ENCODE peak calls at places on chromosomes 12 and 14, in eight cellular contexts. J is BE2C; T is HCEC 1CT; I is EL; O is MCF 10A; F is NCI-H1092; Y is T-helper 17 cell; N is CD8-positive, alpha-beta memory T cell. B is an unnamed sample.

GRCh38 chr14:23548351-23549318 is 2.9 kb downstream of the ZFHX2 start:
- DNase-seq in J (no peak), T (no peak), I (peak), O (no peak), F (no peak), Y (no peak), N (no peak), B (no peak)

GRCh38 chr14:35682802-35683201 is 126.3 kb downstream of the RALGAPA1 start:
- DNase-seq in J (no peak), T (no peak), I (no peak), O (no peak), F (no peak), Y (no peak), N (no peak), B (peak)

GRCh38 chr12:6867407-6868210 is at the start of gene TPI1:
- DNase-seq in J (peak), T (peak), I (peak), O (peak), F (peak), Y (peak), N (peak), B (peak)

GRCh38 chr14:22752422-22752821 is 14.1 kb upstream of the OXA1L start:
- DNase-seq in J (no peak), T (no peak), I (no peak), O (no peak), F (no peak), Y (no peak), N (no peak), B (no peak)

GRCh38 chr12:10140001-10140400 is 10.0 kb upstream of the CLEC7A start:
- DNase-seq in J (no peak), T (peak), I (peak), O (peak), F (no peak), Y (no peak), N (peak), B (peak)

GRCh38 chr12:103956515-103957027 is 9.1 kb upstream of the TDG start:
- DNase-seq in J (no peak), T (no peak), I (no peak), O (no peak), F (no peak), Y (no peak), N (no peak), B (no peak)

GRCh38 chr14:80150301-80150700 is 61.0 kb downstream of the DIO2 start:
- DNase-seq in J (no peak), T (no peak), I (peak), O (no peak), F (no peak), Y (no peak), N (no peak), B (no peak)

GRCh38 chr12:131831635-131832041 is 3.4 kb downstream of the MMP17 start:
- DNase-seq in J (no peak), T (peak), I (peak), O (peak), F (peak), Y (no peak), N (no peak), B (peak)

GRCh38 chr12:46556105-46556559 is 183.6 kb upstream of the SLC38A2 start:
- DNase-seq in J (no peak), T (peak), I (peak), O (peak), F (no peak), Y (no peak), N (no peak), B (peak)

GRCh38 chr14:22202313-22202712 is 386.7 kb downstream of the DAD1 start:
- DNase-seq in J (no peak), T (no peak), I (no peak), O (no peak), F (no peak), Y (no peak), N (no peak), B (no peak)

GRCh38 chr12:116384629-116385485 is 107.4 kb upstream of the MED13L start:
- DNase-seq in J (no peak), T (peak), I (peak), O (no peak), F (no peak), Y (no peak), N (no peak), B (no peak)

B was measured in ACHN.